ENCODE peak calls at places on chromosomes 5 and 9, in nine cellular contexts. One of them, this sample, is unnamed.

GRCh38 chr5:78649816-78650561 is 1.4 kb upstream of the LHFPL2 start:
- DNase-seq in kidney: no peak
- DNase-seq in PC-3: no peak
- DNase-seq in GM23338: peak
- DNase-seq in PC-9: no peak
- DNase-seq in BE2C: no peak
- DNase-seq in heart right ventricle: no peak
- DNase-seq in CD4-positive, alpha-beta T cell: no peak
- DNase-seq in HepG2: peak
- DNase-seq in this sample: no peak

GRCh38 chr9:6566409-6567139 is 79.0 kb downstream of the GLDC start:
- DNase-seq in kidney: no peak
- DNase-seq in PC-3: peak
- DNase-seq in GM23338: no peak
- DNase-seq in PC-9: peak
- DNase-seq in BE2C: peak
- DNase-seq in heart right ventricle: peak
- DNase-seq in CD4-positive, alpha-beta T cell: no peak
- DNase-seq in HepG2: no peak
- DNase-seq in this sample: peak

GRCh38 chr9:133397370-133397769 is 20.4 kb downstream of the REXO4 start:
- DNase-seq in kidney: no peak
- DNase-seq in PC-3: no peak
- DNase-seq in GM23338: no peak
- DNase-seq in PC-9: no peak
- DNase-seq in BE2C: no peak
- DNase-seq in heart right ventricle: no peak
- DNase-seq in CD4-positive, alpha-beta T cell: no peak
- DNase-seq in HepG2: no peak
- DNase-seq in this sample: no peak

GRCh38 chr5:67246546-67246945 is 49.9 kb upstream of the CD180 start:
- DNase-seq in kidney: no peak
- DNase-seq in PC-3: no peak
- DNase-seq in GM23338: no peak
- DNase-seq in PC-9: no peak
- DNase-seq in BE2C: no peak
- DNase-seq in heart right ventricle: no peak
- DNase-seq in CD4-positive, alpha-beta T cell: no peak
- DNase-seq in HepG2: no peak
- DNase-seq in this sample: no peak

GRCh38 chr5:79107020-79107796 is 4.4 kb upstream of the BHMT start:
- DNase-seq in kidney: no peak
- DNase-seq in PC-3: peak
- DNase-seq in GM23338: no peak
- DNase-seq in PC-9: no peak
- DNase-seq in BE2C: no peak
- DNase-seq in heart right ventricle: no peak
- DNase-seq in CD4-positive, alpha-beta T cell: no peak
- DNase-seq in HepG2: no peak
- DNase-seq in this sample: no peak

GRCh38 chr9:132031869-132032583 is 47.6 kb downstream of the MED27 start:
- DNase-seq in kidney: no peak
- DNase-seq in PC-3: no peak
- DNase-seq in GM23338: no peak
- DNase-seq in PC-9: no peak
- DNase-seq in BE2C: no peak
- DNase-seq in heart right ventricle: no peak
- DNase-seq in CD4-positive, alpha-beta T cell: no peak
- DNase-seq in HepG2: no peak
- DNase-seq in this sample: no peak

GRCh38 chr5:153222956-153223355 is 267.5 kb upstream of the GRIA1 start:
- DNase-seq in kidney: no peak
- DNase-seq in PC-3: no peak
- DNase-seq in GM23338: no peak
- DNase-seq in PC-9: no peak
- DNase-seq in BE2C: no peak
- DNase-seq in heart right ventricle: no peak
- DNase-seq in CD4-positive, alpha-beta T cell: no peak
- DNase-seq in HepG2: no peak
- DNase-seq in this sample: no peak

GRCh38 chr9:88820055-88820454 is 171.2 kb upstream of the S1PR3 start:
- DNase-seq in kidney: no peak
- DNase-seq in PC-3: peak
- DNase-seq in GM23338: no peak
- DNase-seq in PC-9: peak
- DNase-seq in BE2C: no peak
- DNase-seq in heart right ventricle: no peak
- DNase-seq in CD4-positive, alpha-beta T cell: no peak
- DNase-seq in HepG2: no peak
- DNase-seq in this sample: no peak

GRCh38 chr5:102711525-102712240 is 43.4 kb upstream of the PAM start:
- DNase-seq in kidney: no peak
- DNase-seq in PC-3: peak
- DNase-seq in GM23338: no peak
- DNase-seq in PC-9: no peak
- DNase-seq in BE2C: no peak
- DNase-seq in heart right ventricle: no peak
- DNase-seq in CD4-positive, alpha-beta T cell: no peak
- DNase-seq in HepG2: no peak
- DNase-seq in this sample: no peak

GRCh38 chr5:122726990-122727616 is 47.8 kb upstream of the SNX2 start:
- DNase-seq in kidney: no peak
- DNase-seq in PC-3: peak
- DNase-seq in GM23338: no peak
- DNase-seq in PC-9: peak
- DNase-seq in BE2C: no peak
- DNase-seq in heart right ventricle: no peak
- DNase-seq in CD4-positive, alpha-beta T cell: no peak
- DNase-seq in HepG2: no peak
- DNase-seq in this sample: no peak

GRCh38 chr5:151002250-151002649 is 18.1 kb upstream of the GPX3 start:
- DNase-seq in kidney: no peak
- DNase-seq in PC-3: peak
- DNase-seq in GM23338: peak
- DNase-seq in PC-9: no peak
- DNase-seq in BE2C: no peak
- DNase-seq in heart right ventricle: peak
- DNase-seq in CD4-positive, alpha-beta T cell: no peak
- DNase-seq in HepG2: peak
- DNase-seq in this sample: no peak

GRCh38 chr9:134706522-134706921 is 64.9 kb downstream of the COL5A1 start:
- DNase-seq in kidney: peak
- DNase-seq in PC-3: no peak
- DNase-seq in GM23338: no peak
- DNase-seq in PC-9: no peak
- DNase-seq in BE2C: no peak
- DNase-seq in heart right ventricle: no peak
- DNase-seq in CD4-positive, alpha-beta T cell: no peak
- DNase-seq in HepG2: no peak
- DNase-seq in this sample: no peak

GRCh38 chr9:126375386-126375785 is 48.8 kb downstream of the MVB12B start:
- DNase-seq in kidney: no peak
- DNase-seq in PC-3: peak
- DNase-seq in GM23338: peak
- DNase-seq in PC-9: no peak
- DNase-seq in BE2C: peak
- DNase-seq in heart right ventricle: no peak
- DNase-seq in CD4-positive, alpha-beta T cell: no peak
- DNase-seq in HepG2: peak
- DNase-seq in this sample: peak

GRCh38 chr9:133584559-133585476 is 24.4 kb downstream of the FAM163B start:
- DNase-seq in kidney: no peak
- DNase-seq in PC-3: no peak
- DNase-seq in GM23338: peak
- DNase-seq in PC-9: no peak
- DNase-seq in BE2C: peak
- DNase-seq in heart right ventricle: no peak
- DNase-seq in CD4-positive, alpha-beta T cell: no peak
- DNase-seq in HepG2: no peak
- DNase-seq in this sample: no peak

DNA sequence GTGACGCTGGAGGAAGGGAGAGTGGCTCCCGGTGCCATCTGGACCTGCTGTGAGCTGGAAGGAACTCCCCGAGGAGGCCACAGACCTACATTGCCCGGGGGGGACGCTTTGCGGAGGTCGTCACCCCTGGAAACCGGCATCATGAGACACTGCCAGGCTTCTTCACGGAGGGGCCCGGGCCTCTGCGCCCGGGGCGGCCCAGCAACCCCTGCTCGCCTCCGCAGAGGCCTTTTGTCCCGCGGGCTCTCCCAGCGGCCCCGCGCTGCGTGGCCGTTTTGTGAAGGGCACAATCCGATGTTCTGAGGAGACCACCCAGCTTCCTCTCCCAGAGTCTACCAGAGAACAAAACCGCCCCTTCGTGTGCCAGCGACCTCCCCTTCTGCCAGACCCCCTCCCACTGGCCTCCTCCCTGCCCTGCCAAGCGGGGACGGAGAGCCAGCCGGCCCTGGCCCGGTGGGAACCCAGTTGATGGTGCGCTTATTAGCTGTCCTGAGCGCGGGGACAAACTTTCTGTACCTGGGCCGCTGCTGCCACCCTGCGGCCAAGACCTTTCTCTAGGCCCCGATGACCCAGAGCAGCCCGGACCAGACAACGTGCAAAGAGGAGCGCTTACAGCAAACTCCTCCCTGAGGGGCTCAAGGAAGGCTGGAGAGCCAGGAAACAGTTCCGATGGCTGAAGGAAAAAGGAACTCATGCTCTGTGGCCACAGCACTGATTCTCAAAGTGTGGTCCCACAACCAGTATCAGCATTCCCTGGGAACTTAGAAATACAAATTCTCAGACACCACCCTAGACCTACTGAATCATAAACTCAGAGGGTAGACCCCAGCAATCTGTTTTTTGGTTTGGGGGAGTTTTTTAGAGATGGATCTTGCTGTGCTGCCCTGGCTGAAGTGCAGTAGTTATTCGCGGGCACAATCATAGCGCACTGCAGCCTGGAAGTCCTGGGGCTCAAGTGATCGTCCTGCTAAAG is 86.7 kb downstream of the SLC1A3 start:
- DNase-seq in kidney: peak
- DNase-seq in PC-3: peak
- DNase-seq in GM23338: peak
- DNase-seq in PC-9: peak
- DNase-seq in BE2C: peak
- DNase-seq in heart right ventricle: peak
- DNase-seq in CD4-positive, alpha-beta T cell: no peak
- DNase-seq in HepG2: peak
- DNase-seq in this sample: peak
- TF ChIP-seq CTCF in kidney: peak
- TF ChIP-seq CTCF in PC-3: peak
- TF ChIP-seq CTCF in GM23338: peak
- TF ChIP-seq CTCF in PC-9: peak
- TF ChIP-seq CTCF in BE2C: peak
- TF ChIP-seq CTCF in heart right ventricle: peak
- TF ChIP-seq CTCF in CD4-positive, alpha-beta T cell: peak
- TF ChIP-seq CTCF in HepG2: peak
- TF ChIP-seq CTCF in this sample: peak

GRCh38 chr9:112333639-112334318 is 360 bp upstream of the PTBP3 start:
- DNase-seq in kidney: peak
- DNase-seq in PC-3: peak
- DNase-seq in GM23338: peak
- DNase-seq in PC-9: peak
- DNase-seq in BE2C: peak
- DNase-seq in heart right ventricle: peak
- DNase-seq in CD4-positive, alpha-beta T cell: peak
- DNase-seq in HepG2: peak
- DNase-seq in this sample: peak
- TF ChIP-seq CTCF in kidney: peak
- TF ChIP-seq CTCF in PC-3: peak
- TF ChIP-seq CTCF in GM23338: peak
- TF ChIP-seq CTCF in PC-9: peak
- TF ChIP-seq CTCF in BE2C: peak
- TF ChIP-seq CTCF in heart right ventricle: peak
- TF ChIP-seq CTCF in CD4-positive, alpha-beta T cell: peak
- TF ChIP-seq CTCF in HepG2: peak
- TF ChIP-seq CTCF in this sample: peak

GRCh38 chr5:40680741-40681350 is 1.1 kb downstream of the PTGER4 start:
- DNase-seq in kidney: peak
- DNase-seq in PC-3: no peak
- DNase-seq in GM23338: peak
- DNase-seq in PC-9: no peak
- DNase-seq in BE2C: no peak
- DNase-seq in heart right ventricle: no peak
- DNase-seq in CD4-positive, alpha-beta T cell: peak
- DNase-seq in HepG2: no peak
- DNase-seq in this sample: no peak
- TF ChIP-seq CTCF in kidney: no peak
- TF ChIP-seq CTCF in PC-3: no peak
- TF ChIP-seq CTCF in GM23338: peak
- TF ChIP-seq CTCF in PC-9: no peak
- TF ChIP-seq CTCF in BE2C: no peak
- TF ChIP-seq CTCF in heart right ventricle: peak
- TF ChIP-seq CTCF in CD4-positive, alpha-beta T cell: peak
- TF ChIP-seq CTCF in HepG2: no peak
- TF ChIP-seq CTCF in this sample: no peak

DNA sequence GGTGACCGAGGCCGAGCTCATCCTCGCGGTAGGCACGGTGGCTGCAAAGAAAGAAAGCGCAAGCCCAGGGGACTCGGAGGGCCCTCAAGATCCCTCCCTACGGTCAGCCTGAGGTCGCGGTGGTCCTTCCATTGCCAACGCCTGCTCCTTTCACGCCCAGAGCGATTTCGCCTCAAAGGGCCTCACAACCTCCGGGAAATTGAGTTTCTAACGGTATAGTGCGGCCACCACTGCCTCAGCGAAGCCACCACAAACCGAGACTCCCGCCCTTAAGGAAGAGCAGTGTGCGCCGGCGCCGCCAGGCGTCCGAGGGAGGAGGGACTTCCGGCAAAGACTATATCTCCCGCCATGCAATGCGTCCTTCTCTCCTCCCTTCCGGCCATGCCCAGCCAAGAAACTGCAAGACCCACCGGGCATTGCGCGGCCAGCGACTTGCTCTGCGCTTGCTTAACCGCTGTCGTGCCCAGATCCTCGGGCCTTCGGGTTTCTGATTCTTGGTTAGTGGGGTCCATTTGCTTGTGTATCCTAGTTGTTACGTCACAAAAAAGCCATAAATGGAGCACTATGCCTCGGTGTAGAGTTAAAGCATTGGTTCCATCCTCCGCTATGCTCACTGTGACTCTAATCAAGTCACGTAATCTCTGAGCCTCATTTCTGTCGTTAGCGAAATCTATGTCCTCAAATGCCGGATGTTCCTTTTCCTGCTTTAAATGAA is at the start of gene HAUS6:
- DNase-seq in kidney: peak
- DNase-seq in PC-3: peak
- DNase-seq in GM23338: peak
- DNase-seq in PC-9: peak
- DNase-seq in BE2C: peak
- DNase-seq in heart right ventricle: peak
- DNase-seq in CD4-positive, alpha-beta T cell: peak
- DNase-seq in HepG2: peak
- DNase-seq in this sample: peak
- TF ChIP-seq CTCF in kidney: peak
- TF ChIP-seq CTCF in PC-3: no peak
- TF ChIP-seq CTCF in GM23338: no peak
- TF ChIP-seq CTCF in PC-9: peak
- TF ChIP-seq CTCF in BE2C: peak
- TF ChIP-seq CTCF in heart right ventricle: peak
- TF ChIP-seq CTCF in CD4-positive, alpha-beta T cell: peak
- TF ChIP-seq CTCF in HepG2: peak
- TF ChIP-seq CTCF in this sample: peak

GRCh38 chr9:128764361-128764760 is 7.4 kb downstream of the ZER1 start:
- DNase-seq in kidney: no peak
- DNase-seq in PC-3: no peak
- DNase-seq in GM23338: peak
- DNase-seq in PC-9: no peak
- DNase-seq in BE2C: no peak
- DNase-seq in heart right ventricle: no peak
- DNase-seq in CD4-positive, alpha-beta T cell: no peak
- DNase-seq in HepG2: no peak
- DNase-seq in this sample: no peak
- TF ChIP-seq CTCF in kidney: no peak
- TF ChIP-seq CTCF in PC-3: no peak
- TF ChIP-seq CTCF in GM23338: peak
- TF ChIP-seq CTCF in PC-9: no peak
- TF ChIP-seq CTCF in BE2C: peak
- TF ChIP-seq CTCF in heart right ventricle: no peak
- TF ChIP-seq CTCF in CD4-positive, alpha-beta T cell: no peak
- TF ChIP-seq CTCF in HepG2: peak
- TF ChIP-seq CTCF in this sample: no peak